ENCODE peak calls at places on chromosomes 11 and 22, in nine cellular contexts. G is HCEC 1CT, U is T-cell, A is ureter, E is EH, C is GM23248, M is AG08395, L is PC-3, N is retina. O is an unnamed sample.
A peak's percentile ranks its signal among the peaks of the same experiment; 100 is the strongest.

GRCh38 chr22:17085277-17086091 is 684 bp downstream of the IL17RA start:
- DNase-seq in A (peak; percentile 44), M (peak; percentile 36), G (no peak), C (peak; percentile 68), E (no peak), L (peak; percentile 6), U (peak; percentile 26), N (no peak), O (peak; percentile 69)

GRCh38 chr11:12215192-12215591 is 104.8 kb downstream of the MICAL2 start:
- DNase-seq in C (no peak), E (no peak), A (no peak), U (no peak), M (no peak), N (peak; percentile 19), G (no peak), L (no peak), O (no peak)

GRCh38 chr11:102912482-102912830 is 37.7 kb upstream of the MMP12 start:
- DNase-seq in E (peak; percentile 9), C (no peak), G (no peak), M (no peak), N (no peak), U (no peak), A (no peak), L (peak; percentile 63), O (no peak)

GRCh38 chr22:38981005-38981658 is 1.0 kb upstream of the APOBEC3B start:
- DNase-seq in U (no peak), M (no peak), G (no peak), N (no peak), L (peak; percentile 45), E (peak; percentile 14), C (peak; percentile 58), A (no peak), O (peak; percentile 56)

GRCh38 chr11:115656684-115657083 is 152.5 kb upstream of the CADM1 start:
- DNase-seq in E (no peak), M (no peak), A (no peak), G (no peak), C (no peak), N (no peak), U (no peak), L (no peak), O (no peak)

GRCh38 chr11:118609380-118610219 is 2.2 kb downstream of the PHLDB1 start:
- DNase-seq in G (no peak), C (peak; percentile 81), L (no peak), M (no peak), N (peak; percentile 74), U (peak; percentile 27), E (peak; percentile 53), A (no peak), O (no peak)

GRCh38 chr11:101470414-101470813 is 113.4 kb downstream of the TRPC6 start:
- DNase-seq in E (no peak), M (no peak), U (no peak), N (no peak), A (no peak), C (peak; percentile 5), G (peak; percentile 25), L (no peak), O (peak; percentile 5)

GRCh38 chr11:70532066-70532440 is 133.7 kb downstream of the CTTN start:
- DNase-seq in E (no peak), C (no peak), N (no peak), M (no peak), A (no peak), G (no peak), U (no peak), L (no peak), O (no peak)

GRCh38 chr11:20131744-20132666 is 28.3 kb downstream of the DBX1 start:
- DNase-seq in L (peak; percentile 72), M (peak; percentile 76), U (peak; percentile 42), N (peak; percentile 86), A (peak; percentile 71), E (peak; percentile 71), G (peak; percentile 55), C (peak; percentile 76), O (peak; percentile 84)

GRCh38 chr11:68521962-68522626 is 61.5 kb downstream of the PPP6R3 start:
- DNase-seq in C (no peak), G (no peak), M (no peak), E (no peak), L (no peak), U (no peak), N (no peak), A (no peak), O (no peak)

GRCh38 chr11:81237139-81237538 is 1496.5 kb downstream of the FAM181B start:
- DNase-seq in C (peak; percentile 50), G (no peak), U (no peak), A (no peak), M (no peak), N (peak; percentile 53), L (peak; percentile 76), E (no peak), O (peak; percentile 1)

GRCh38 chr11:73875840-73876239 is 806 bp downstream of the COA4 start:
- DNase-seq in A (no peak), M (no peak), U (no peak), N (no peak), C (peak; percentile 35), G (no peak), E (peak; percentile 15), L (peak; percentile 14), O (no peak)

GRCh38 chr11:17014321-17014773 is at the start of gene PLEKHA7:
- DNase-seq in E (no peak), L (peak; percentile 7), G (no peak), N (no peak), A (no peak), M (no peak), C (peak; percentile 14), U (peak; percentile 8), O (peak; percentile 42)

GRCh38 chr11:99693941-99694492 is 673.3 kb downstream of the CNTN5 start:
- DNase-seq in U (no peak), G (peak; percentile 92), N (no peak), L (peak; percentile 88), E (no peak), C (peak; percentile 0), M (no peak), A (no peak), O (no peak)

GRCh38 chr11:59510917-59511589 is at the start of gene OR4D9:
- DNase-seq in L (no peak), G (no peak), E (no peak), N (no peak), C (no peak), A (no peak), M (no peak), U (peak; percentile 19), O (no peak)

GRCh38 chr11:47667135-47667534 is 24.8 kb upstream of the MTCH2 start:
- DNase-seq in A (no peak), L (no peak), C (no peak), E (no peak), U (no peak), G (no peak), M (no peak), N (no peak), O (no peak)

GRCh38 chr22:48704335-48704734 is 1123.3 kb downstream of the BRD1 start:
- DNase-seq in C (no peak), E (no peak), A (no peak), M (no peak), G (no peak), N (no peak), L (no peak), U (no peak), O (no peak)

GRCh38 chr11:35914824-35915223 is 29.0 kb upstream of the LDLRAD3 start:
- DNase-seq in L (no peak), E (no peak), M (no peak), U (no peak), A (no peak), G (no peak), N (no peak), C (no peak), O (no peak)

GRCh38 chr11:117921456-117921855 is 7.7 kb downstream of the TMPRSS13 start:
- DNase-seq in N (no peak), C (no peak), E (no peak), A (no peak), G (no peak), M (no peak), L (no peak), U (no peak), O (no peak)

GRCh38 chr11:6531267-6531752 is 34.2 kb downstream of the DNHD1 start:
- DNase-seq in A (no peak), C (peak; percentile 68), E (peak; percentile 63), U (no peak), G (peak; percentile 33), M (peak; percentile 79), L (peak; percentile 60), N (peak; percentile 66), O (peak; percentile 77)

GRCh38 chr11:94271885-94272372 is 32.5 kb upstream of the IZUMO1R start:
- DNase-seq in U (no peak), M (no peak), E (no peak), A (no peak), L (no peak), G (no peak), C (no peak), N (no peak), O (no peak)

GRCh38 chr11:60912851-60913550 is 957 bp upstream of the TMEM109 start:
- DNase-seq in G (no peak), E (no peak), L (no peak), C (no peak), N (peak; percentile 71), M (no peak), A (no peak), U (no peak), O (no peak)

GRCh38 chr11:13668957-13669521 is 571 bp downstream of the FAR1 start:
- DNase-seq in A (peak; percentile 53), M (peak; percentile 17), E (peak; percentile 33), N (peak; percentile 68), U (peak; percentile 42), G (peak; percentile 21), L (peak; percentile 37), C (peak; percentile 67), O (peak; percentile 59)

GRCh38 chr11:22342599-22343138 is 4.5 kb downstream of the SLC17A6 start:
- DNase-seq in U (no peak), N (peak; percentile 54), C (no peak), A (no peak), G (no peak), L (no peak), M (no peak), E (no peak), O (no peak)

GRCh38 chr22:23315341-23315917 is 135.1 kb downstream of the BCR start:
- DNase-seq in L (peak; percentile 35), G (peak; percentile 48), N (peak; percentile 77), A (no peak), U (peak; percentile 61), M (peak; percentile 66), C (peak; percentile 64), E (peak; percentile 85), O (peak; percentile 82)

GRCh38 chr11:1763336-1763795 is 361 bp downstream of the CTSD start:
- DNase-seq in L (no peak), U (no peak), M (no peak), E (no peak), A (no peak), G (no peak), C (no peak), N (no peak), O (peak; percentile 29)

GRCh38 chr11:125663910-125664309 is 16.7 kb downstream of the ACRV1 start:
- DNase-seq in U (no peak), A (no peak), C (peak; percentile 7), L (no peak), N (no peak), E (no peak), G (no peak), M (no peak), O (no peak)

GRCh38 chr11:84319853-84320252 is 1033.7 kb upstream of the CCDC90B start:
- DNase-seq in M (no peak), A (no peak), L (no peak), G (no peak), U (no peak), E (no peak), N (peak; percentile 12), C (no peak), O (no peak)

GRCh38 chr22:45754822-45755221 is 83.2 kb downstream of the ATXN10 start:
- DNase-seq in G (no peak), C (no peak), E (no peak), U (no peak), L (no peak), N (no peak), M (no peak), A (no peak), O (peak; percentile 19)

GRCh38 chr11:128575956-128576340 is 11.4 kb downstream of the ETS1 start:
- DNase-seq in G (peak; percentile 40), N (no peak), A (no peak), C (peak; percentile 49), U (no peak), M (peak; percentile 23), E (peak; percentile 31), L (no peak), O (peak; percentile 47)

GRCh38 chr22:23913306-23913660 is 19.1 kb downstream of the MIF start:
- DNase-seq in N (no peak), L (no peak), U (no peak), E (no peak), C (no peak), M (no peak), G (no peak), A (no peak), O (no peak)

O was measured in GM03348.